ENCODE peak calls at places on chromosomes 3 and 15, in eight cellular contexts. One of them, this sample, is unnamed.

GRCh38 chr3:13323822-13324221 is 96.3 kb downstream of the NUP210 start:
- DNase-seq in lower lobe of right lung: no peak
- DNase-seq in CD4-positive, CD25-positive, alpha-beta regulatory T cell: no peak
- DNase-seq in astrocyte: no peak
- DNase-seq in caudate nucleus: no peak
- DNase-seq in neural progenitor cell: no peak
- DNase-seq in body of pancreas: no peak
- DNase-seq in endothelial cell of umbilical vein: no peak
- DNase-seq in this sample: no peak

GRCh38 chr15:50190723-50191122 is 8.7 kb downstream of the SLC27A2 start:
- DNase-seq in CD4-positive, CD25-positive, alpha-beta regulatory T cell: no peak
- DNase-seq in lower lobe of right lung: no peak
- DNase-seq in body of pancreas: no peak
- DNase-seq in neural progenitor cell: no peak
- DNase-seq in endothelial cell of umbilical vein: no peak
- DNase-seq in astrocyte: no peak
- DNase-seq in caudate nucleus: no peak
- DNase-seq in this sample: no peak

GRCh38 chr15:64905119-64905831 is 6.4 kb upstream of the ANKDD1A start:
- DNase-seq in lower lobe of right lung: peak; percentile 85
- DNase-seq in neural progenitor cell: peak; percentile 92
- DNase-seq in astrocyte: peak; percentile 42
- DNase-seq in CD4-positive, CD25-positive, alpha-beta regulatory T cell: peak; percentile 73
- DNase-seq in endothelial cell of umbilical vein: peak; percentile 79
- DNase-seq in caudate nucleus: peak; percentile 68
- DNase-seq in body of pancreas: peak; percentile 75
- DNase-seq in this sample: peak; percentile 68

GRCh38 chr3:127072221-127072771 is 89.4 kb downstream of the PLXNA1 start:
- DNase-seq in neural progenitor cell: no peak
- DNase-seq in body of pancreas: no peak
- DNase-seq in caudate nucleus: no peak
- DNase-seq in lower lobe of right lung: peak; percentile 40
- DNase-seq in endothelial cell of umbilical vein: no peak
- DNase-seq in astrocyte: no peak
- DNase-seq in CD4-positive, CD25-positive, alpha-beta regulatory T cell: no peak
- DNase-seq in this sample: no peak

GRCh38 chr3:20173844-20174410 is 12.1 kb downstream of the SGO1 start:
- DNase-seq in endothelial cell of umbilical vein: no peak
- DNase-seq in body of pancreas: no peak
- DNase-seq in neural progenitor cell: no peak
- DNase-seq in CD4-positive, CD25-positive, alpha-beta regulatory T cell: no peak
- DNase-seq in lower lobe of right lung: no peak
- DNase-seq in caudate nucleus: no peak
- DNase-seq in astrocyte: no peak
- DNase-seq in this sample: no peak

GRCh38 chr3:172341482-172342059 is 106.7 kb downstream of the GHSR start:
- DNase-seq in endothelial cell of umbilical vein: peak; percentile 63
- DNase-seq in neural progenitor cell: peak; percentile 69
- DNase-seq in caudate nucleus: peak; percentile 5
- DNase-seq in astrocyte: peak; percentile 43
- DNase-seq in CD4-positive, CD25-positive, alpha-beta regulatory T cell: peak; percentile 68
- DNase-seq in body of pancreas: no peak
- DNase-seq in lower lobe of right lung: no peak
- DNase-seq in this sample: no peak

GRCh38 chr15:82680200-82681102 is 29.2 kb downstream of the AP3B2 start:
- DNase-seq in astrocyte: no peak
- DNase-seq in lower lobe of right lung: peak; percentile 84
- DNase-seq in endothelial cell of umbilical vein: no peak
- DNase-seq in body of pancreas: peak; percentile 87
- DNase-seq in CD4-positive, CD25-positive, alpha-beta regulatory T cell: peak; percentile 83
- DNase-seq in caudate nucleus: no peak
- DNase-seq in neural progenitor cell: peak; percentile 89
- DNase-seq in this sample: peak; percentile 88

GRCh38 chr15:87916208-87916607 is 340.3 kb downstream of the NTRK3 start:
- DNase-seq in lower lobe of right lung: no peak
- DNase-seq in endothelial cell of umbilical vein: no peak
- DNase-seq in astrocyte: peak; percentile 59
- DNase-seq in CD4-positive, CD25-positive, alpha-beta regulatory T cell: no peak
- DNase-seq in caudate nucleus: peak; percentile 11
- DNase-seq in neural progenitor cell: no peak
- DNase-seq in body of pancreas: no peak
- DNase-seq in this sample: no peak

GRCh38 chr15:66946578-66947164 is 118.7 kb upstream of the SMAD3 start:
- DNase-seq in body of pancreas: peak; percentile 77
- DNase-seq in CD4-positive, CD25-positive, alpha-beta regulatory T cell: peak; percentile 75
- DNase-seq in endothelial cell of umbilical vein: peak; percentile 70
- DNase-seq in astrocyte: peak; percentile 21
- DNase-seq in neural progenitor cell: peak; percentile 73
- DNase-seq in caudate nucleus: peak; percentile 26
- DNase-seq in lower lobe of right lung: peak; percentile 76
- DNase-seq in this sample: peak; percentile 89

GRCh38 chr3:63863150-63864007 is at the start of the genes ATXN7 and THOC7:
- DNase-seq in body of pancreas: peak; percentile 77
- DNase-seq in caudate nucleus: peak; percentile 44
- DNase-seq in neural progenitor cell: peak; percentile 89
- DNase-seq in lower lobe of right lung: peak; percentile 83
- DNase-seq in CD4-positive, CD25-positive, alpha-beta regulatory T cell: peak; percentile 74
- DNase-seq in endothelial cell of umbilical vein: peak; percentile 50
- DNase-seq in astrocyte: peak; percentile 25
- DNase-seq in this sample: peak; percentile 69

GRCh38 chr3:115989927-115990326 is 366.6 kb downstream of the GAP43 start:
- DNase-seq in neural progenitor cell: no peak
- DNase-seq in lower lobe of right lung: no peak
- DNase-seq in endothelial cell of umbilical vein: no peak
- DNase-seq in caudate nucleus: peak; percentile 36
- DNase-seq in body of pancreas: no peak
- DNase-seq in astrocyte: peak; percentile 95
- DNase-seq in CD4-positive, CD25-positive, alpha-beta regulatory T cell: no peak
- DNase-seq in this sample: no peak

GRCh38 chr3:133833267-133833666 is 27.7 kb downstream of the SRPRB start:
- DNase-seq in astrocyte: no peak
- DNase-seq in neural progenitor cell: no peak
- DNase-seq in CD4-positive, CD25-positive, alpha-beta regulatory T cell: no peak
- DNase-seq in lower lobe of right lung: no peak
- DNase-seq in body of pancreas: no peak
- DNase-seq in endothelial cell of umbilical vein: no peak
- DNase-seq in caudate nucleus: no peak
- DNase-seq in this sample: no peak

GRCh38 chr3:58034738-58035511 is 26.7 kb downstream of the FLNB start:
- DNase-seq in lower lobe of right lung: no peak
- DNase-seq in endothelial cell of umbilical vein: no peak
- DNase-seq in astrocyte: no peak
- DNase-seq in neural progenitor cell: peak; percentile 53
- DNase-seq in caudate nucleus: no peak
- DNase-seq in CD4-positive, CD25-positive, alpha-beta regulatory T cell: peak; percentile 72
- DNase-seq in body of pancreas: no peak
- DNase-seq in this sample: peak; percentile 70

GRCh38 chr3:32780735-32781210 is 37.0 kb upstream of the TRIM71 start:
- DNase-seq in body of pancreas: peak; percentile 23
- DNase-seq in neural progenitor cell: peak; percentile 97
- DNase-seq in lower lobe of right lung: peak; percentile 78
- DNase-seq in astrocyte: peak; percentile 21
- DNase-seq in caudate nucleus: peak; percentile 6
- DNase-seq in endothelial cell of umbilical vein: no peak
- DNase-seq in CD4-positive, CD25-positive, alpha-beta regulatory T cell: no peak
- DNase-seq in this sample: no peak

GRCh38 chr15:64883097-64883581 is 28.6 kb upstream of the ANKDD1A start:
- DNase-seq in astrocyte: no peak
- DNase-seq in endothelial cell of umbilical vein: no peak
- DNase-seq in caudate nucleus: no peak
- DNase-seq in body of pancreas: no peak
- DNase-seq in lower lobe of right lung: no peak
- DNase-seq in CD4-positive, CD25-positive, alpha-beta regulatory T cell: no peak
- DNase-seq in neural progenitor cell: no peak
- DNase-seq in this sample: no peak

GRCh38 chr3:22671848-22672247 is 531.3 kb upstream of the UBE2E2 start:
- DNase-seq in neural progenitor cell: no peak
- DNase-seq in body of pancreas: no peak
- DNase-seq in astrocyte: no peak
- DNase-seq in CD4-positive, CD25-positive, alpha-beta regulatory T cell: no peak
- DNase-seq in lower lobe of right lung: no peak
- DNase-seq in endothelial cell of umbilical vein: no peak
- DNase-seq in caudate nucleus: no peak
- DNase-seq in this sample: no peak

GRCh38 chr3:16888785-16889607 is 4.2 kb downstream of the PLCL2 start:
- DNase-seq in CD4-positive, CD25-positive, alpha-beta regulatory T cell: peak; percentile 41
- DNase-seq in astrocyte: no peak
- DNase-seq in endothelial cell of umbilical vein: no peak
- DNase-seq in neural progenitor cell: no peak
- DNase-seq in lower lobe of right lung: no peak
- DNase-seq in body of pancreas: no peak
- DNase-seq in caudate nucleus: no peak
- DNase-seq in this sample: no peak

GRCh38 chr3:114104414-114104813 is 47.9 kb downstream of the QTRT2 start:
- DNase-seq in astrocyte: peak; percentile 31
- DNase-seq in body of pancreas: no peak
- DNase-seq in neural progenitor cell: no peak
- DNase-seq in lower lobe of right lung: no peak
- DNase-seq in CD4-positive, CD25-positive, alpha-beta regulatory T cell: no peak
- DNase-seq in endothelial cell of umbilical vein: no peak
- DNase-seq in caudate nucleus: no peak
- DNase-seq in this sample: no peak

GRCh38 chr3:21414506-21414905 is 336.5 kb downstream of the ZNF385D start:
- DNase-seq in CD4-positive, CD25-positive, alpha-beta regulatory T cell: no peak
- DNase-seq in neural progenitor cell: no peak
- DNase-seq in endothelial cell of umbilical vein: no peak
- DNase-seq in body of pancreas: no peak
- DNase-seq in caudate nucleus: peak; percentile 57
- DNase-seq in astrocyte: no peak
- DNase-seq in lower lobe of right lung: no peak
- DNase-seq in this sample: no peak

GRCh38 chr3:168426196-168426595 is 330.5 kb upstream of the GOLIM4 start:
- DNase-seq in CD4-positive, CD25-positive, alpha-beta regulatory T cell: no peak
- DNase-seq in lower lobe of right lung: no peak
- DNase-seq in astrocyte: peak; percentile 54
- DNase-seq in caudate nucleus: no peak
- DNase-seq in neural progenitor cell: no peak
- DNase-seq in endothelial cell of umbilical vein: no peak
- DNase-seq in body of pancreas: no peak
- DNase-seq in this sample: no peak

GRCh38 chr3:29152379-29152778 is 128.5 kb upstream of the RBMS3 start:
- DNase-seq in CD4-positive, CD25-positive, alpha-beta regulatory T cell: no peak
- DNase-seq in body of pancreas: no peak
- DNase-seq in lower lobe of right lung: no peak
- DNase-seq in endothelial cell of umbilical vein: no peak
- DNase-seq in caudate nucleus: no peak
- DNase-seq in neural progenitor cell: peak; percentile 28
- DNase-seq in astrocyte: no peak
- DNase-seq in this sample: no peak

GRCh38 chr15:40928975-40929729 is at the start of gene DLL4:
- DNase-seq in body of pancreas: peak; percentile 38
- DNase-seq in caudate nucleus: no peak
- DNase-seq in neural progenitor cell: peak; percentile 81
- DNase-seq in astrocyte: peak; percentile 27
- DNase-seq in endothelial cell of umbilical vein: peak; percentile 94
- DNase-seq in CD4-positive, CD25-positive, alpha-beta regulatory T cell: peak; percentile 36
- DNase-seq in lower lobe of right lung: peak; percentile 86
- DNase-seq in this sample: peak; percentile 37

GRCh38 chr3:37590328-37591079 is 271.2 kb upstream of the CTDSPL start:
- DNase-seq in astrocyte: no peak
- DNase-seq in endothelial cell of umbilical vein: no peak
- DNase-seq in caudate nucleus: no peak
- DNase-seq in CD4-positive, CD25-positive, alpha-beta regulatory T cell: no peak
- DNase-seq in lower lobe of right lung: no peak
- DNase-seq in neural progenitor cell: no peak
- DNase-seq in body of pancreas: no peak
- DNase-seq in this sample: no peak
- H3K27ac ChIP-seq in astrocyte: no peak overlapping the region
- H3K27ac ChIP-seq in endothelial cell of umbilical vein: no peak overlapping the region
- H3K27ac ChIP-seq in caudate nucleus: no peak overlapping the region
- H3K27ac ChIP-seq in CD4-positive, CD25-positive, alpha-beta regulatory T cell: no peak overlapping the region
- H3K27ac ChIP-seq in lower lobe of right lung: peak overlapping the region; percentile 54
- H3K27ac ChIP-seq in neural progenitor cell: no peak overlapping the region
- H3K27ac ChIP-seq in body of pancreas: no peak overlapping the region
- H3K27ac ChIP-seq in this sample: no peak overlapping the region

DNA sequence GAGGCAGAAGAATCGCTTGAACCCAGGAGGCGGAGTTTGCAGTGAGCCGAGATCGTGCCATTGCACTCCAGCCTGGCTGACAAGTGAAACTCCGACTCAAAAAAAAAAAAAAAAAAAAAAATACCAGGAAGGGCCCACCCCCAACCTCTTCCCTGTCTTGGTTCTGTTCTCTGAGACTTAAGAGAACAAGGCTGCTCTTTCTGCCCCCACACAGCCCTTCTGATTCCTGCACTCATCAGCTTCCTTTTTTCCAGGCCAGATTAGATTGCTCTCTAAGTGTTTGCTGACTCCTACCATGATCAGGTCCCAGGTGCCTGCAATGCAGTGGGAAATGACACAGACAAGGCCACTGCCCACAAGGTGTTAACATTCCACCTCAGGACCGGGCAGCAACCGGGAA is 13.0 kb downstream of the TMEM44 start:
- DNase-seq in endothelial cell of umbilical vein: no peak
- DNase-seq in astrocyte: no peak
- DNase-seq in CD4-positive, CD25-positive, alpha-beta regulatory T cell: no peak
- DNase-seq in body of pancreas: no peak
- DNase-seq in lower lobe of right lung: no peak
- DNase-seq in neural progenitor cell: no peak
- DNase-seq in caudate nucleus: peak; percentile 24
- DNase-seq in this sample: no peak
- H3K27ac ChIP-seq in endothelial cell of umbilical vein: no peak overlapping the region
- H3K27ac ChIP-seq in astrocyte: no peak overlapping the region
- H3K27ac ChIP-seq in CD4-positive, CD25-positive, alpha-beta regulatory T cell: no peak overlapping the region
- H3K27ac ChIP-seq in body of pancreas: no peak overlapping the region
- H3K27ac ChIP-seq in lower lobe of right lung: no peak overlapping the region
- H3K27ac ChIP-seq in neural progenitor cell: no peak overlapping the region
- H3K27ac ChIP-seq in caudate nucleus: no peak overlapping the region
- H3K27ac ChIP-seq in this sample: no peak overlapping the region

GRCh38 chr3:71688121-71688520 is 37.1 kb downstream of the EIF4E3 start:
- DNase-seq in CD4-positive, CD25-positive, alpha-beta regulatory T cell: no peak
- DNase-seq in neural progenitor cell: no peak
- DNase-seq in astrocyte: no peak
- DNase-seq in body of pancreas: no peak
- DNase-seq in caudate nucleus: no peak
- DNase-seq in lower lobe of right lung: no peak
- DNase-seq in endothelial cell of umbilical vein: no peak
- DNase-seq in this sample: no peak
- H3K27ac ChIP-seq in CD4-positive, CD25-positive, alpha-beta regulatory T cell: no peak overlapping the region
- H3K27ac ChIP-seq in neural progenitor cell: no peak overlapping the region
- H3K27ac ChIP-seq in astrocyte: no peak overlapping the region
- H3K27ac ChIP-seq in body of pancreas: no peak overlapping the region
- H3K27ac ChIP-seq in caudate nucleus: no peak overlapping the region
- H3K27ac ChIP-seq in lower lobe of right lung: no peak overlapping the region
- H3K27ac ChIP-seq in endothelial cell of umbilical vein: no peak overlapping the region
- H3K27ac ChIP-seq in this sample: no peak overlapping the region

GRCh38 chr15:68431792-68432401 is at the start of gene ITGA11:
- DNase-seq in lower lobe of right lung: peak; percentile 72
- DNase-seq in endothelial cell of umbilical vein: peak; percentile 60
- DNase-seq in CD4-positive, CD25-positive, alpha-beta regulatory T cell: no peak
- DNase-seq in body of pancreas: peak; percentile 43
- DNase-seq in caudate nucleus: no peak
- DNase-seq in astrocyte: peak; percentile 55
- DNase-seq in neural progenitor cell: peak; percentile 90
- DNase-seq in this sample: no peak
- H3K27ac ChIP-seq in lower lobe of right lung: peak within 1 kb of the TSS; percentile 18
- H3K27ac ChIP-seq in endothelial cell of umbilical vein: no peak within 1 kb of the TSS
- H3K27ac ChIP-seq in CD4-positive, CD25-positive, alpha-beta regulatory T cell: no peak within 1 kb of the TSS
- H3K27ac ChIP-seq in body of pancreas: no peak within 1 kb of the TSS
- H3K27ac ChIP-seq in caudate nucleus: no peak within 1 kb of the TSS
- H3K27ac ChIP-seq in astrocyte: peak within 1 kb of the TSS; percentile 66
- H3K27ac ChIP-seq in neural progenitor cell: no peak within 1 kb of the TSS
- H3K27ac ChIP-seq in this sample: no peak within 1 kb of the TSS

GRCh38 chr3:52479876-52480575 is 15.1 kb upstream of the STAB1 start:
- DNase-seq in astrocyte: no peak
- DNase-seq in endothelial cell of umbilical vein: no peak
- DNase-seq in lower lobe of right lung: no peak
- DNase-seq in neural progenitor cell: no peak
- DNase-seq in caudate nucleus: no peak
- DNase-seq in body of pancreas: no peak
- DNase-seq in CD4-positive, CD25-positive, alpha-beta regulatory T cell: no peak
- DNase-seq in this sample: peak; percentile 11
- H3K27ac ChIP-seq in astrocyte: no peak overlapping the region
- H3K27ac ChIP-seq in endothelial cell of umbilical vein: no peak overlapping the region
- H3K27ac ChIP-seq in lower lobe of right lung: no peak overlapping the region
- H3K27ac ChIP-seq in neural progenitor cell: no peak overlapping the region
- H3K27ac ChIP-seq in caudate nucleus: no peak overlapping the region
- H3K27ac ChIP-seq in body of pancreas: no peak overlapping the region
- H3K27ac ChIP-seq in CD4-positive, CD25-positive, alpha-beta regulatory T cell: no peak overlapping the region
- H3K27ac ChIP-seq in this sample: no peak overlapping the region

This sample was measured in CD8-positive, alpha-beta T cell.